ENCODE peak calls at places on chromosomes 2 and 18, in five cellular contexts. G is activated CD4-positive, alpha-beta T cell treated with anti-CD3 and anti-CD28 coated beads for 1 hour; H is activated T-cell treated with anti-CD3 and anti-CD28 coated beads, Interleukin-2, amount 50 U/mL, for 4 hours; X is neuronal stem cell; N is GM20000. E is an unnamed sample.

GRCh38 chr2:223262946-223263345 is 211.0 kb downstream of the KCNE4 start:
- DNase-seq in N (no peak), H (no peak), X (no peak), G (no peak), E (no peak)

GRCh38 chr2:105072039-105072438 is 34.2 kb downstream of the MRPS9 start:
- DNase-seq in H (no peak), N (peak), X (no peak), G (no peak), E (no peak)

GRCh38 chr2:170721678-170722077 is 6.5 kb downstream of the SP5 start:
- DNase-seq in G (no peak), X (no peak), N (no peak), H (no peak), E (no peak)

GRCh38 chr18:8190980-8191379 is 418.3 kb upstream of the RAB12 start:
- DNase-seq in H (no peak), N (no peak), X (no peak), G (no peak), E (no peak)

GRCh38 chr2:190625691-190626090 is 23.2 kb upstream of the NAB1 start:
- DNase-seq in H (no peak), N (no peak), G (no peak), X (no peak), E (no peak)

GRCh38 chr2:69754633-69755032 is 12.7 kb downstream of the ANXA4 start:
- DNase-seq in N (no peak), X (no peak), G (no peak), H (no peak), E (no peak)

GRCh38 chr18:13256444-13257305 is 38.1 kb downstream of the LDLRAD4 start:
- DNase-seq in H (no peak), N (no peak), G (no peak), X (no peak), E (no peak)

GRCh38 chr2:180478883-180479282 is 471.8 kb upstream of the CWC22 start:
- DNase-seq in X (no peak), N (no peak), G (no peak), H (no peak), E (no peak)

GRCh38 chr2:215002500-215002899 is 135.9 kb downstream of the ABCA12 start:
- DNase-seq in G (no peak), N (peak), X (peak), H (no peak), E (peak)

E was measured in nephron progenitor cell.